ENCODE peak calls at places on chromosomes 1 and 21, in six cellular contexts. O, X, S, U, F and Z are unnamed samples.

GRCh38 chr1:174818951-174819350 is 180.8 kb upstream of the CACYBP start:
- DNase-seq in O (no peak), X (no peak), S (no peak), U (no peak), F (no peak), Z (no peak)

GRCh38 chr21:46409641-46410406 is 48.9 kb upstream of the DIP2A start:
- DNase-seq in O (no peak), X (no peak), S (no peak), U (no peak), F (no peak), Z (no peak)

GRCh38 chr1:28395181-28395580 is 25.6 kb downstream of the PHACTR4 start:
- DNase-seq in O (no peak), X (no peak), S (no peak), U (no peak), F (no peak), Z (no peak)

GRCh38 chr21:28568692-28569091 is 424.0 kb downstream of the LTN1 start:
- DNase-seq in O (no peak), X (no peak), S (no peak), U (no peak), F (no peak), Z (no peak)

GRCh38 chr1:121443131-121443530 is 258.4 kb downstream of the SRGAP2C start:
- DNase-seq in O (no peak), X (no peak), S (no peak), U (no peak), F (no peak), Z (no peak)

GRCh38 chr1:237672748-237673147 is 218.0 kb downstream of the ZP4 start:
- DNase-seq in O (no peak), X (no peak), S (no peak), U (no peak), F (no peak), Z (no peak)

GRCh38 chr1:183218039-183218618 is 32.1 kb downstream of the LAMC2 start:
- DNase-seq in O (no peak), X (peak; percentile 76), S (no peak), U (no peak), F (no peak), Z (no peak)

GRCh38 chr1:9145021-9145668 is 16.2 kb upstream of the GPR157 start:
- DNase-seq in O (no peak), X (no peak), S (no peak), U (no peak), F (peak; percentile 76), Z (no peak)

GRCh38 chr1:29384496-29385015 is 148.2 kb downstream of the PTPRU start:
- DNase-seq in O (no peak), X (no peak), S (no peak), U (no peak), F (no peak), Z (no peak)

GRCh38 chr21:41943468-41944250 is 10.2 kb downstream of the C2CD2 start:
- DNase-seq in O (no peak), X (no peak), S (no peak), U (no peak), F (no peak), Z (peak; percentile 64)

GRCh38 chr1:226085675-226086074 is 23.2 kb downstream of the H3-3A start:
- DNase-seq in O (no peak), X (no peak), S (no peak), U (no peak), F (no peak), Z (no peak)

GRCh38 chr1:67850611-67851075 is 17.4 kb upstream of the GNG12 start:
- DNase-seq in O (peak; percentile 85), X (peak; percentile 86), S (no peak), U (peak; percentile 88), F (peak; percentile 55), Z (peak; percentile 71)

GRCh38 chr1:97277891-97278662 is 556.5 kb downstream of the PTBP2 start:
- DNase-seq in O (no peak), X (no peak), S (no peak), U (no peak), F (peak; percentile 2), Z (no peak)

GRCh38 chr1:7425771-7426170 is 345.3 kb upstream of the VAMP3 start:
- DNase-seq in O (no peak), X (no peak), S (no peak), U (no peak), F (no peak), Z (no peak)

GRCh38 chr21:29219165-29219770 is 79.5 kb upstream of the BACH1 start:
- DNase-seq in O (no peak), X (no peak), S (no peak), U (no peak), F (no peak), Z (peak; percentile 21)

GRCh38 chr1:206001476-206001888 is 1.7 kb downstream of the RAB7B start:
- DNase-seq in O (peak; percentile 41), X (peak; percentile 66), S (no peak), U (peak; percentile 41), F (peak; percentile 90), Z (peak; percentile 43)

GRCh38 chr1:16067127-16067768 is 6.2 kb downstream of the FAM131C start:
- DNase-seq in O (no peak), X (no peak), S (no peak), U (no peak), F (peak; percentile 48), Z (no peak)

GRCh38 chr1:241276391-241276790 is 80.6 kb downstream of the RGS7 start:
- DNase-seq in O (no peak), X (no peak), S (no peak), U (no peak), F (no peak), Z (no peak)

GRCh38 chr21:14560139-14560538 is 14.0 kb upstream of the SAMSN1 start:
- DNase-seq in O (no peak), X (no peak), S (no peak), U (no peak), F (no peak), Z (no peak)

GRCh38 chr1:58943776-58944175 is 159.9 kb upstream of the JUN start:
- DNase-seq in O (no peak), X (no peak), S (no peak), U (no peak), F (no peak), Z (no peak)

GRCh38 chr1:228364068-228364705 is 42.4 kb downstream of the TRIM11 start:
- DNase-seq in O (no peak), X (peak; percentile 53), S (no peak), U (no peak), F (no peak), Z (no peak)

GRCh38 chr1:24867064-24867870 is 62.8 kb downstream of the RUNX3 start:
- DNase-seq in O (no peak), X (no peak), S (no peak), U (no peak), F (no peak), Z (no peak)

GRCh38 chr1:228198977-228199590 is 8.8 kb upstream of the OBSCN start:
- DNase-seq in O (no peak), X (no peak), S (no peak), U (no peak), F (peak; percentile 47), Z (no peak)

GRCh38 chr1:191953516-191953915 is 204.7 kb upstream of the RGS18 start:
- DNase-seq in O (no peak), X (no peak), S (no peak), U (no peak), F (no peak), Z (no peak)

GRCh38 chr1:235131961-235132360 is 3.3 kb upstream of the TOMM20 start:
- DNase-seq in O (no peak), X (no peak), S (no peak), U (no peak), F (no peak), Z (no peak)

GRCh38 chr1:212287261-212287895 is 2.2 kb downstream of the PPP2R5A start:
- DNase-seq in O (no peak), X (no peak), S (no peak), U (no peak), F (no peak), Z (no peak)

GRCh38 chr1:203368624-203369451 is 17.9 kb upstream of the FMOD start:
- DNase-seq in O (peak; percentile 82), X (peak; percentile 87), S (no peak), U (no peak), F (no peak), Z (peak; percentile 67)

GRCh38 chr1:940121-941026 is 16.7 kb downstream of the SAMD11 start:
- DNase-seq in O (peak; percentile 90), X (no peak), S (peak; percentile 18), U (no peak), F (no peak), Z (peak; percentile 79)

GRCh38 chr1:25780318-25781129 is 19.5 kb upstream of the SELENON start:
- DNase-seq in O (peak; percentile 54), X (no peak), S (no peak), U (no peak), F (no peak), Z (peak; percentile 74)

GRCh38 chr1:114234408-114235119 is 80.9 kb upstream of the SYT6 start:
- DNase-seq in O (no peak), X (no peak), S (no peak), U (no peak), F (no peak), Z (no peak)

GRCh38 chr1:167981933-167982332 is 45.1 kb upstream of the MPC2 start:
- DNase-seq in O (no peak), X (no peak), S (no peak), U (no peak), F (no peak), Z (no peak)

GRCh38 chr1:32447469-32448185 is 17.2 kb upstream of the ZBTB8B start:
- DNase-seq in O (peak; percentile 24), X (no peak), S (no peak), U (no peak), F (no peak), Z (peak; percentile 45)
- H3K4me3 ChIP-seq in O (peak overlapping the region; percentile 27), X (peak overlapping the region; percentile 29), S (no peak overlapping the region), U (peak overlapping the region; percentile 71), F (no peak overlapping the region), Z (peak overlapping the region; percentile 19)

DNA sequence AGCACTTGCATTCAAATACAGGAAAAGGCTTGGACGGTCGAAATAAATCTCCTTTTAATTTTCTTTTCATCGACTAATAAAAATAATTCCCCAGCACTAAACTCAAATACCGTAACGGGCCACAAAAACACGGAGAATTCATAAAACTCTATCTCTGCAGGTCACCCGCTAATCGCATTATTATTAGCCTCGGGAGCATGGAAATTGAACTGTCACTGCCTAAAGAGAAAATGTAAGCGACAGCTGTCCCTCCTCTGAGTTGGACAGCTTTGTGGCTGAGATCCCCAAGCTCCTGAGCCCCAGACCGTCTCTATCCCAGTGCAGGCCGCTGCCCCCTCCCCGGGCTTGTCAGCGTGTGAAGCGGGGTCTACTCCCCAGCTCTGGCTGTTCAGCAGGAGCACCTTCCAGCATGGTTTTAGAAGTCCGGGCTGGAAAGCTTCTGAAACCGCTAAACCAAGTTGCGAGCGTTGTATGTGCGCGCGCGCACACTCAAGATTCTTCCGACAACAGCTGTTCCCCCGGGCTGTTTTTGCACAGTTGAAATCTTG is 1.8 kb downstream of the TBX15 start:
- DNase-seq in O (no peak), X (no peak), S (no peak), U (no peak), F (no peak), Z (no peak)
- H3K4me3 ChIP-seq in O (no peak overlapping the region), X (peak overlapping the region; percentile 56), S (no peak overlapping the region), U (peak overlapping the region; percentile 54), F (no peak overlapping the region), Z (no peak overlapping the region)

GRCh38 chr1:179296356-179296755 is 2.8 kb downstream of the SOAT1 start:
- DNase-seq in O (no peak), X (no peak), S (no peak), U (no peak), F (no peak), Z (no peak)
- H3K4me3 ChIP-seq in O (no peak overlapping the region), X (no peak overlapping the region), S (no peak overlapping the region), U (no peak overlapping the region), F (no peak overlapping the region), Z (no peak overlapping the region)

GRCh38 chr21:43751955-43752591 is 24.0 kb downstream of the CSTB start:
- DNase-seq in O (no peak), X (no peak), S (no peak), U (no peak), F (no peak), Z (no peak)
- H3K4me3 ChIP-seq in O (no peak overlapping the region), X (no peak overlapping the region), S (no peak overlapping the region), U (no peak overlapping the region), F (no peak overlapping the region), Z (no peak overlapping the region)